ENCODE peak calls at places on chromosomes 5 and 9, in ten cellular contexts. D is body of pancreas; Y is fibroblast of lung; B is NT2/D1; G is CD4-positive, alpha-beta memory T cell; N is HCT116; L is endodermal cell; T is adrenal gland; H is Karpas-422; M is pancreas. F is an unnamed sample.

GRCh38 chr9:109317979-109318671 is 2.7 kb downstream of the EPB41L4B start:
- DNase-seq in M (no peak), Y (no peak), G (no peak), H (no peak), T (no peak), N (no peak), D (peak; percentile 41), L (peak; percentile 79), B (peak; percentile 79), F (no peak)

GRCh38 chr5:53302524-53302923 is 177.9 kb upstream of the FST start:
- DNase-seq in G (no peak), B (no peak), N (no peak), T (no peak), M (no peak), D (no peak), Y (peak; percentile 56), H (no peak), L (no peak), F (no peak)

GRCh38 chr5:140293091-140293996 is 9.6 kb downstream of the PFDN1 start:
- DNase-seq in D (no peak), Y (peak; percentile 71), L (no peak), G (no peak), M (no peak), T (no peak), H (no peak), N (no peak), B (no peak), F (no peak)

GRCh38 chr5:151195622-151196021 is 28.3 kb downstream of the CCDC69 start:
- DNase-seq in T (no peak), H (peak; percentile 47), Y (peak; percentile 91), L (no peak), M (no peak), D (no peak), B (no peak), N (no peak), G (no peak), F (no peak)

GRCh38 chr5:76544268-76544926 is 78.8 kb downstream of the F2RL2 start:
- DNase-seq in D (peak; percentile 82), H (peak; percentile 64), T (peak; percentile 61), B (no peak), Y (peak; percentile 12), N (peak; percentile 31), L (peak; percentile 78), M (peak; percentile 74), G (peak; percentile 69), F (no peak)

GRCh38 chr5:52725781-52726180 is 61.9 kb upstream of the ITGA1 start:
- DNase-seq in N (no peak), G (no peak), D (peak; percentile 52), Y (no peak), H (no peak), M (no peak), B (no peak), L (no peak), T (peak; percentile 31), F (no peak)

GRCh38 chr9:18947772-18948391 is 85.1 kb downstream of the SAXO1 start:
- DNase-seq in H (no peak), T (no peak), N (no peak), Y (no peak), G (no peak), B (no peak), D (no peak), M (no peak), L (no peak), F (no peak)

GRCh38 chr5:15807248-15807647 is 307.3 kb downstream of the FBXL7 start:
- DNase-seq in G (no peak), L (no peak), D (no peak), T (peak; percentile 47), B (no peak), H (no peak), M (no peak), Y (no peak), N (no peak), F (no peak)

GRCh38 chr5:31776976-31777651 is 138.2 kb downstream of the PDZD2 start:
- DNase-seq in M (peak; percentile 51), B (no peak), D (no peak), N (no peak), L (no peak), T (no peak), H (no peak), G (no peak), Y (no peak), F (no peak)

GRCh38 chr5:14153071-14153864 is 10.1 kb downstream of the TRIO start:
- DNase-seq in H (no peak), L (no peak), G (no peak), M (no peak), N (no peak), B (no peak), T (no peak), Y (no peak), D (no peak), F (no peak)

GRCh38 chr5:14153932-14154646 is 10.9 kb downstream of the TRIO start:
- DNase-seq in L (peak; percentile 79), M (no peak), B (no peak), H (no peak), Y (peak; percentile 85), N (no peak), G (no peak), D (peak; percentile 42), T (peak; percentile 54), F (peak; percentile 94)

GRCh38 chr5:14155730-14156129 is 12.6 kb downstream of the TRIO start:
- DNase-seq in B (no peak), M (no peak), D (no peak), H (no peak), L (no peak), N (no peak), G (no peak), Y (no peak), T (no peak), F (no peak)

GRCh38 chr5:14156611-14157493 is 13.7 kb downstream of the TRIO start:
- DNase-seq in M (no peak), B (no peak), G (no peak), D (no peak), Y (peak; percentile 99), T (no peak), N (peak; percentile 32), L (no peak), H (no peak), F (no peak)

DNA sequence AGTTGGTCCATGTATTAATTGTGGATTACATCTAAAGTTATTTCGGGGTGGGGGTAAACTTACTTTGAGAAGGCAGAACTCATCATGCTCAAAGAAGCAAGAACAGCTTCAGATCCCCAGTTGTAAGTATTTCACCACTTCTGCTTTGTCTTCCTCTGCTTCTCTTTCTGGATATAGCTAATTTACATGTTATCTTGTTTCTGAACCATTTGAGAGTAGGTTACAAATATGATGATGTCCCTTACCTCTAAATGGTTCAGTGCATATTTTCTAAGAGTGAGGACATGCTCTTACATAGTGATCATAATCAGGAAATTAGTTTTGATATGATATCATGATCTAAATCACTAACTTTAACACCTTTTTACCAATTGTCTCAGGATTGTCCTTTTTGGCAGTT is 11.9 kb downstream of the TRIO start:
- DNase-seq in T (no peak), M (no peak), B (no peak), N (no peak), L (no peak), H (peak; percentile 63), D (no peak), Y (no peak), G (no peak), F (no peak)
- H3K4me1 ChIP-seq in T (peaks cover 30% of the 10 kb centered on the region), M (peaks cover 34% of the 10 kb centered on the region), B (peaks cover 10% of the 10 kb centered on the region), N (peaks cover 37% of the 10 kb centered on the region), L (peaks cover 14% of the 10 kb centered on the region), H (peaks cover 21% of the 10 kb centered on the region), D (peaks cover 12% of the 10 kb centered on the region), Y (peaks cover 42% of the 10 kb centered on the region), G (no peaks in the 10 kb centered on the region), F (peaks cover 96% of the 10 kb centered on the region)

DNA sequence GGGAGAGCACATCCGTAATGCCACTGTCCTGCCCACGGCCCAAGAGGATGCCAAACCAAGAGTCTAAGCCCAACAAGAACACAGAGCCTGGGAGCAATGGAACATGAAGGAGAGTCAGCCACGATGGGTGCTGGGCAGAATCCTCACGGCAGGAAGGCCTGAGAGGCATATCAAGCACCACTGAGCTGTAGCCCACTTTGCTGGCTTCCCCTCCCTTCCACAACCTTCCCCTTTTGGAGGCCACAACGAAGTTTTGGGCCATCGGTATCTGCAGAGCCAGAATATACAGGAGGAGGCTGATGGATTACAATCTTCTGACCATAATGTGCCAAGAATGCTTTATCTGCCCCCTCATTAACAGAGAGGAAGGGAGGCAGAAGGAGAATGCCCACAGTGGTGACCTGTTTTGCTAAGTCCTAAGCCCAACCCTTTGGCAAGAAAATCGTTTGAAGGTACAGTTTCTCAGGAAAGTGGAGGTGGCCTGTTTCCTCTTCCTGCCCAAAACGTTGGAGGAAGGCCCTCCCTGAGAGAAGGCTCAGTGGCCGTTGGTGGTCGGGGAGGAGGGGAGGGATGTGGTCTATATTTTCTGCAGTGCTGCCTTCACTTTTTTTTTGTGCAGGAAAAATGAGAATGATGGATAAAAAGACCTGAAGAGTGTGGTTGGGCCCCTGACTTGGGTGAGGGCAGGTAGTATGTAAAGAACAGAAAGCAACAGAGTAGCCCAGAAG is 26.2 kb downstream of the MACROH2A1 start:
- DNase-seq in L (no peak), B (no peak), G (no peak), N (no peak), T (no peak), D (no peak), Y (no peak), H (no peak), M (no peak), F (no peak)
- H3K4me1 ChIP-seq in L (peaks cover 4% of the 10 kb centered on the region), B (no peaks in the 10 kb centered on the region), G (peaks cover 19% of the 10 kb centered on the region), N (no peaks in the 10 kb centered on the region), T (no peaks in the 10 kb centered on the region), D (no peaks in the 10 kb centered on the region), Y (peaks cover 16% of the 10 kb centered on the region), H (peaks cover 15% of the 10 kb centered on the region), M (no peaks in the 10 kb centered on the region), F (peaks cover 45% of the 10 kb centered on the region)

DNA sequence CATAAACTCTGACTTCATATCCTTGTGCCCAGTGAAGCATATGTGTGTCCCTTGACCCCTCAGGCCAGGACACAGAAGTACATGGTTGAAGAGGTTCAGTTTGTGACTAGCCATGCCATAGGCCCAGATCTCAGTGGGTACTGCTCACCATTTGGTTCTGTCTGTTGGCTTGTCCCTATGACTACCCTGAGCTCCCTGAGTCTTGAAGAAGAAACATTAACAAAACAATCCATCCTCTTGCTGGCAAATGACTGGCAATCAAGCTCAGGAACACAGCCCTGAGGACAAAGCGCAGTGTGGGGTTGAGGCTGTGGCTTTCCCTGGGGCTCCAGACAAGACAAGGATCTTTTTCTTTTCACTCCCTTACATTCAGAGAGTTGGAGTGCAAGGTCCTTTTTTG is 46.3 kb downstream of the TNFAIP8 start:
- DNase-seq in L (no peak), B (peak; percentile 47), H (no peak), T (no peak), D (no peak), Y (no peak), N (no peak), G (no peak), M (no peak), F (no peak)
- H3K4me1 ChIP-seq in L (peaks cover 10% of the 10 kb centered on the region), B (peaks cover 3% of the 10 kb centered on the region), H (peaks cover 45% of the 10 kb centered on the region), T (no peaks in the 10 kb centered on the region), D (peaks cover 9% of the 10 kb centered on the region), Y (peaks cover 3% of the 10 kb centered on the region), N (no peaks in the 10 kb centered on the region), G (peaks cover 9% of the 10 kb centered on the region), M (peaks cover 12% of the 10 kb centered on the region), F (peaks cover 11% of the 10 kb centered on the region)

DNA sequence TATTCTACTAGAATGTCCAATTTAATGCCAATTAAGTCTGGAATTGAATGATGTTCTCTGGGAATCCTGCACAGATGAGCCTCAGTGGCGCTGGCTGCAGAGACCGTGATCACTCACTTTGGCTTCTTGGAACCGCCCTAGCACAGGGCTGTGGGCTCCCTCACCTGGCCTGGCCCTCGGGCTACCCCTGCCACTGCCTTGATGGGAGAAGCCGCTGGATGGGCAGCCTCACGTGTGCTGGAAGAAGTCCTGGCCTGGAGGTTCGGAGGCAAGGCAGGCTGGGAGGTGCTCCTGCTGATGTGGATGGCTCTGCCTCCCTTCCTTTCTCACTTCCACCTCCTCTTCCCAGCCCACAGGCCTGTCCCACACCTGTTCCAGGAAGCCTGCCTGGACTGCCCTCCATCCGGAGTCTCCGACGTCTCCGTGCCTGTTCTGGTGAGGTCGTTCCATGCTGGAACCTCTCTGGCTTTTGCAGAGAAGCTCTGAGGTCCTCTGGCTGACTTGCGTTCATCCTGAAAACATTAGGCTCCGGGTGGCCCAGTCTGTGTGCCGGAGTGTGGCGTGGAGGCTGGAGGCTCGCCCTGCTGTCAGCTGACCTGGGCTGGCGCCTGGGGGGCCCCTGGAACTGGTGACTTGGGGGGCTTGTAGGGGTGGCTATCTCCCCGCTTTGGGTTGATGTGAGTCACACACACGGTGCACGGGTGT is 147.2 kb downstream of the RXRA start:
- DNase-seq in L (no peak), B (no peak), G (no peak), M (peak; percentile 33), D (no peak), Y (no peak), N (no peak), T (no peak), H (no peak), F (no peak)
- H3K4me1 ChIP-seq in L (no peaks in the 10 kb centered on the region), B (peaks cover 5% of the 10 kb centered on the region), G (no peaks in the 10 kb centered on the region), M (no peaks in the 10 kb centered on the region), D (no peaks in the 10 kb centered on the region), Y (peaks cover 17% of the 10 kb centered on the region), N (no peaks in the 10 kb centered on the region), T (peaks cover 7% of the 10 kb centered on the region), H (no peaks in the 10 kb centered on the region), F (peaks cover 56% of the 10 kb centered on the region)

F was measured in esophagus muscularis mucosa.